ENCODE peak calls at places on chromosomes 7 and 10, in eight cellular contexts. One of them, this sample, is unnamed.

GRCh38 chr7:44637788-44638594 is 31.6 kb downstream of the OGDH start:
- DNase-seq in thoracic aorta: no peak
- DNase-seq in activated gamma-delta T cell treated with Interleukin-2 at 50 U/mL for 16 hours: peak
- DNase-seq in sciatic nerve: no peak
- DNase-seq in K562: peak
- DNase-seq in lung microvascular endothelial cell: peak
- DNase-seq in germinal center: peak
- DNase-seq in cardiac fibroblast: peak
- DNase-seq in this sample: peak

GRCh38 chr10:51311232-51311631 is 236.9 kb downstream of the PRKG1 start:
- DNase-seq in sciatic nerve: no peak
- DNase-seq in thoracic aorta: no peak
- DNase-seq in lung microvascular endothelial cell: no peak
- DNase-seq in germinal center: no peak
- DNase-seq in activated gamma-delta T cell treated with Interleukin-2 at 50 U/mL for 16 hours: no peak
- DNase-seq in cardiac fibroblast: peak
- DNase-seq in K562: no peak
- DNase-seq in this sample: peak

GRCh38 chr10:17229016-17229716 is 1.1 kb downstream of the VIM start:
- DNase-seq in sciatic nerve: peak
- DNase-seq in activated gamma-delta T cell treated with Interleukin-2 at 50 U/mL for 16 hours: peak
- DNase-seq in germinal center: peak
- DNase-seq in lung microvascular endothelial cell: peak
- DNase-seq in cardiac fibroblast: peak
- DNase-seq in thoracic aorta: peak
- DNase-seq in K562: peak
- DNase-seq in this sample: peak

GRCh38 chr10:88114368-88114767 is 250.9 kb downstream of the PTEN start:
- DNase-seq in thoracic aorta: no peak
- DNase-seq in germinal center: peak
- DNase-seq in activated gamma-delta T cell treated with Interleukin-2 at 50 U/mL for 16 hours: no peak
- DNase-seq in K562: peak
- DNase-seq in lung microvascular endothelial cell: peak
- DNase-seq in cardiac fibroblast: peak
- DNase-seq in sciatic nerve: no peak
- DNase-seq in this sample: peak

GRCh38 chr7:150446288-150446938 is 4.0 kb upstream of the GIMAP8 start:
- DNase-seq in germinal center: no peak
- DNase-seq in activated gamma-delta T cell treated with Interleukin-2 at 50 U/mL for 16 hours: no peak
- DNase-seq in thoracic aorta: no peak
- DNase-seq in lung microvascular endothelial cell: peak
- DNase-seq in cardiac fibroblast: no peak
- DNase-seq in K562: no peak
- DNase-seq in sciatic nerve: no peak
- DNase-seq in this sample: no peak

GRCh38 chr7:151409555-151410404 is at the start of gene WDR86:
- DNase-seq in sciatic nerve: no peak
- DNase-seq in thoracic aorta: no peak
- DNase-seq in lung microvascular endothelial cell: no peak
- DNase-seq in K562: no peak
- DNase-seq in cardiac fibroblast: no peak
- DNase-seq in germinal center: no peak
- DNase-seq in activated gamma-delta T cell treated with Interleukin-2 at 50 U/mL for 16 hours: peak
- DNase-seq in this sample: no peak

GRCh38 chr10:70918851-70919530 is 30.6 kb upstream of the PCBD1 start:
- DNase-seq in sciatic nerve: no peak
- DNase-seq in cardiac fibroblast: no peak
- DNase-seq in K562: no peak
- DNase-seq in activated gamma-delta T cell treated with Interleukin-2 at 50 U/mL for 16 hours: no peak
- DNase-seq in lung microvascular endothelial cell: no peak
- DNase-seq in germinal center: no peak
- DNase-seq in thoracic aorta: no peak
- DNase-seq in this sample: no peak

GRCh38 chr7:77360104-77360503 is 56.0 kb downstream of the GSAP start:
- DNase-seq in thoracic aorta: no peak
- DNase-seq in cardiac fibroblast: no peak
- DNase-seq in activated gamma-delta T cell treated with Interleukin-2 at 50 U/mL for 16 hours: no peak
- DNase-seq in sciatic nerve: no peak
- DNase-seq in germinal center: no peak
- DNase-seq in K562: no peak
- DNase-seq in lung microvascular endothelial cell: no peak
- DNase-seq in this sample: no peak

GRCh38 chr10:100043796-100044195 is 34.0 kb upstream of the DNMBP start:
- DNase-seq in activated gamma-delta T cell treated with Interleukin-2 at 50 U/mL for 16 hours: no peak
- DNase-seq in sciatic nerve: no peak
- DNase-seq in thoracic aorta: no peak
- DNase-seq in cardiac fibroblast: peak
- DNase-seq in K562: no peak
- DNase-seq in lung microvascular endothelial cell: peak
- DNase-seq in germinal center: no peak
- DNase-seq in this sample: peak

GRCh38 chr10:70575874-70576802 is 26.4 kb downstream of the PRF1 start:
- DNase-seq in thoracic aorta: no peak
- DNase-seq in germinal center: no peak
- DNase-seq in activated gamma-delta T cell treated with Interleukin-2 at 50 U/mL for 16 hours: peak
- DNase-seq in cardiac fibroblast: peak
- DNase-seq in sciatic nerve: no peak
- DNase-seq in K562: peak
- DNase-seq in lung microvascular endothelial cell: peak
- DNase-seq in this sample: peak

GRCh38 chr7:76302299-76303056 is at the start of gene HSPB1:
- DNase-seq in thoracic aorta: peak
- DNase-seq in lung microvascular endothelial cell: peak
- DNase-seq in germinal center: peak
- DNase-seq in cardiac fibroblast: peak
- DNase-seq in K562: peak
- DNase-seq in sciatic nerve: peak
- DNase-seq in activated gamma-delta T cell treated with Interleukin-2 at 50 U/mL for 16 hours: peak
- DNase-seq in this sample: peak

GRCh38 chr10:21514808-21515580 is 10.5 kb downstream of the SKIDA1 start:
- DNase-seq in cardiac fibroblast: no peak
- DNase-seq in sciatic nerve: no peak
- DNase-seq in activated gamma-delta T cell treated with Interleukin-2 at 50 U/mL for 16 hours: no peak
- DNase-seq in K562: no peak
- DNase-seq in thoracic aorta: no peak
- DNase-seq in germinal center: no peak
- DNase-seq in lung microvascular endothelial cell: no peak
- DNase-seq in this sample: no peak

GRCh38 chr10:114520453-114520852 is 116.2 kb upstream of the AFAP1L2 start:
- DNase-seq in germinal center: no peak
- DNase-seq in sciatic nerve: no peak
- DNase-seq in thoracic aorta: no peak
- DNase-seq in K562: no peak
- DNase-seq in activated gamma-delta T cell treated with Interleukin-2 at 50 U/mL for 16 hours: no peak
- DNase-seq in cardiac fibroblast: peak
- DNase-seq in lung microvascular endothelial cell: no peak
- DNase-seq in this sample: peak

GRCh38 chr7:111992601-111993000 is 213.6 kb downstream of the DOCK4 start:
- DNase-seq in K562: no peak
- DNase-seq in thoracic aorta: no peak
- DNase-seq in cardiac fibroblast: no peak
- DNase-seq in lung microvascular endothelial cell: no peak
- DNase-seq in germinal center: no peak
- DNase-seq in activated gamma-delta T cell treated with Interleukin-2 at 50 U/mL for 16 hours: no peak
- DNase-seq in sciatic nerve: no peak
- DNase-seq in this sample: no peak

GRCh38 chr7:69232445-69233376 is 365.6 kb upstream of the AUTS2 start:
- DNase-seq in germinal center: no peak
- DNase-seq in cardiac fibroblast: no peak
- DNase-seq in thoracic aorta: no peak
- DNase-seq in activated gamma-delta T cell treated with Interleukin-2 at 50 U/mL for 16 hours: no peak
- DNase-seq in K562: no peak
- DNase-seq in sciatic nerve: no peak
- DNase-seq in lung microvascular endothelial cell: no peak
- DNase-seq in this sample: no peak

GRCh38 chr7:25664593-25664992 is 436.3 kb upstream of the NPVF start:
- DNase-seq in activated gamma-delta T cell treated with Interleukin-2 at 50 U/mL for 16 hours: no peak
- DNase-seq in thoracic aorta: no peak
- DNase-seq in germinal center: no peak
- DNase-seq in sciatic nerve: no peak
- DNase-seq in lung microvascular endothelial cell: no peak
- DNase-seq in K562: no peak
- DNase-seq in cardiac fibroblast: no peak
- DNase-seq in this sample: no peak

GRCh38 chr10:32939296-32940111 is 18.5 kb downstream of the ITGB1 start:
- DNase-seq in thoracic aorta: no peak
- DNase-seq in sciatic nerve: no peak
- DNase-seq in cardiac fibroblast: no peak
- DNase-seq in activated gamma-delta T cell treated with Interleukin-2 at 50 U/mL for 16 hours: no peak
- DNase-seq in germinal center: no peak
- DNase-seq in lung microvascular endothelial cell: no peak
- DNase-seq in K562: no peak
- DNase-seq in this sample: no peak

GRCh38 chr7:1672851-1673486 is 2.9 kb downstream of the ELFN1 start:
- DNase-seq in sciatic nerve: peak
- DNase-seq in lung microvascular endothelial cell: no peak
- DNase-seq in cardiac fibroblast: no peak
- DNase-seq in thoracic aorta: no peak
- DNase-seq in K562: no peak
- DNase-seq in germinal center: no peak
- DNase-seq in activated gamma-delta T cell treated with Interleukin-2 at 50 U/mL for 16 hours: peak
- DNase-seq in this sample: no peak

This sample was measured in gastrocnemius medialis.